ENCODE peak calls at places on chromosome 14, in eight cellular contexts. C is stomach, I is right lobe of liver, J is fibroblast of lung, G is spleen, Z is BE2C, N is cardiac muscle cell, K is upper lobe of left lung. W is an unnamed sample. For H3K27me3, the result is how much of the 10 kb centered on the place peaks cover.

GRCh38 chr14:100560999-100561398 is 26.2 kb downstream of the BEGAIN start:
- DNase-seq in J (no peak), I (no peak), C (no peak), K (no peak), N (no peak), G (no peak), Z (no peak), W (no peak)

GRCh38 chr14:35134329-35135123 is 12.2 kb downstream of the PRORP start:
- DNase-seq in G (no peak), C (no peak), J (no peak), K (peak), I (no peak), N (no peak), Z (no peak), W (no peak)

GRCh38 chr14:86310148-86310547 is 780.2 kb downstream of the FLRT2 start:
- DNase-seq in Z (no peak), N (no peak), I (no peak), J (no peak), K (no peak), C (no peak), G (no peak), W (no peak)

GRCh38 chr14:77979666-77980351 is 179.9 kb downstream of the ADCK1 start:
- DNase-seq in I (no peak), G (no peak), J (peak), K (no peak), C (no peak), N (no peak), Z (peak), W (no peak)

GRCh38 chr14:70919774-70920173 is 12.5 kb downstream of the PCNX1 start:
- DNase-seq in N (peak), I (no peak), G (no peak), J (peak), Z (no peak), K (no peak), C (no peak), W (no peak)

GRCh38 chr14:27715561-27715960 is 1051.0 kb upstream of the FOXG1 start:
- DNase-seq in G (no peak), N (no peak), C (no peak), J (no peak), I (no peak), K (no peak), Z (no peak), W (no peak)

GRCh38 chr14:51539571-51540037 is 112.1 kb upstream of the FRMD6 start:
- DNase-seq in I (no peak), N (peak), G (no peak), C (no peak), K (no peak), Z (no peak), J (peak), W (peak)

GRCh38 chr14:71414631-71415403 is 507.6 kb downstream of the PCNX1 start:
- DNase-seq in N (no peak), I (no peak), Z (no peak), C (no peak), K (no peak), G (no peak), J (peak), W (no peak)

GRCh38 chr14:104545151-104545931 is 34.2 kb upstream of the C14orf180 start:
- DNase-seq in Z (no peak), G (no peak), C (no peak), J (peak), K (no peak), N (no peak), I (no peak), W (no peak)

GRCh38 chr14:83883732-83884131 is 1646.2 kb upstream of the FLRT2 start:
- DNase-seq in I (no peak), Z (no peak), J (no peak), G (no peak), C (no peak), K (no peak), N (peak), W (no peak)

GRCh38 chr14:96187216-96188050 is 17.2 kb upstream of the BDKRB2 start:
- DNase-seq in G (no peak), C (no peak), I (no peak), J (peak), N (no peak), K (no peak), Z (peak), W (no peak)

GRCh38 chr14:56172571-56172971 is 54.4 kb downstream of the PELI2 start:
- DNase-seq in N (peak), K (no peak), Z (no peak), J (peak), C (no peak), I (no peak), G (no peak), W (peak)

GRCh38 chr14:61720302-61720677 is 25.0 kb downstream of the HIF1A start:
- DNase-seq in N (peak), J (peak), I (no peak), C (no peak), G (no peak), Z (no peak), K (no peak), W (no peak)

GRCh38 chr14:54488646-54489317 is at the start of gene GMFB:
- DNase-seq in I (peak), G (peak), N (peak), C (peak), Z (peak), J (peak), K (peak), W (peak)

GRCh38 chr14:97332591-97332984 is 535.4 kb downstream of the VRK1 start:
- DNase-seq in Z (no peak), I (no peak), G (no peak), N (no peak), J (no peak), K (no peak), C (no peak), W (no peak)

GRCh38 chr14:64137657-64138290 is 156.4 kb downstream of the ESR2 start:
- DNase-seq in Z (no peak), C (no peak), I (no peak), K (no peak), G (no peak), N (peak), J (no peak), W (no peak)

GRCh38 chr14:73786632-73786941 is 65.0 kb upstream of the PTGR2 start:
- DNase-seq in G (no peak), N (peak), Z (peak), C (peak), J (peak), K (peak), I (peak), W (no peak)

GRCh38 chr14:64779472-64779871 is 75.2 kb downstream of the PLEKHG3 start:
- DNase-seq in C (peak), Z (no peak), K (no peak), G (peak), J (no peak), I (no peak), N (no peak), W (no peak)

GRCh38 chr14:50944647-50945413 is 547 bp upstream of the PYGL start:
- DNase-seq in Z (peak), I (peak), G (peak), K (peak), J (peak), N (peak), C (peak), W (no peak)

GRCh38 chr14:93824076-93824475 is 35.8 kb upstream of the PRIMA1 start:
- DNase-seq in C (no peak), K (no peak), G (no peak), I (no peak), Z (no peak), J (no peak), N (no peak), W (no peak)

GRCh38 chr14:93818857-93819256 is 30.6 kb upstream of the PRIMA1 start:
- DNase-seq in J (no peak), G (no peak), Z (no peak), N (no peak), C (no peak), I (no peak), K (no peak), W (no peak)

GRCh38 chr14:93829839-93830481 is 41.7 kb upstream of the PRIMA1 start:
- DNase-seq in I (no peak), K (no peak), N (no peak), J (no peak), Z (no peak), G (no peak), C (no peak), W (no peak)

GRCh38 chr14:93825235-93825553 is 36.9 kb upstream of the PRIMA1 start:
- DNase-seq in J (no peak), K (no peak), G (no peak), Z (no peak), N (no peak), C (no peak), I (no peak), W (no peak)

DNA sequence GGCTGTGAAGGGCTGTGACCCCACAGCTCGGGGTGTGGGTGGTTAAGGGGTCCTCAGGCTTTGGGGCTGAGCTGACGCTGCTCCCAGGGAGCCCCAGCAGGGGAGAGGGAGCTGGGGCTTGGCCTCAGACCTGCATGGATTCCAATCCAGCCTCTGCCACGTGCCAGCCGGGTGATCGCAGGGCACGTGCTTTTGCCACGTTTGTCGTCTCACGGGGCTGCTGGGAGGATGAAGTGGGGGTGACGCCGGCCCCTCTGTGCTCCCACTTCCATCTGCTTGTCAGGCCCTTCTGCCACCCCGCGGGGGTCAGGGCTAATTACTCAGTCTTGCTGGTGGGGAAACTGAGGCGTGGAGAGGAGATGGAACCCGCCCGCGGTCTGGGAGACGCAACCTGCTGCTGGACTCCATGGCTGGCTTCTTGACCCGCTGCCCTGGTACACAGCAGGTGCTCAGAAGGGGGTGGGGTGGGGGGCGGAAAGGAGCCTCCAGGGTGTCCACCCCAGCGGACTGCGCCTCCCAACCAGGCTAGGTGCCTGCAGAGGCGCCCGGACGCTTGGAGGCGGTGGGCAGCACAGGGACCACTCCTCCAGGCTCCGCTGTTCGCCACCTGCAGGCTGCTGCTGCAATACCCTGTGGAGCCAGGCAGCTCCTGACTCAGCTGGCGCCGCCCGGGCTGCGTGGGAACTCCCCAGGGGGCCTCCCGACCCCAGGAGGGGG is 36.4 kb upstream of the PRIMA1 start:
- DNase-seq in C (no peak), Z (peak), I (no peak), K (no peak), J (no peak), G (no peak), N (no peak), W (no peak)
- TF ChIP-seq CTCF in C (no peak), Z (peak), I (no peak), K (no peak), J (no peak), G (no peak), N (no peak), W (no peak)

DNA sequence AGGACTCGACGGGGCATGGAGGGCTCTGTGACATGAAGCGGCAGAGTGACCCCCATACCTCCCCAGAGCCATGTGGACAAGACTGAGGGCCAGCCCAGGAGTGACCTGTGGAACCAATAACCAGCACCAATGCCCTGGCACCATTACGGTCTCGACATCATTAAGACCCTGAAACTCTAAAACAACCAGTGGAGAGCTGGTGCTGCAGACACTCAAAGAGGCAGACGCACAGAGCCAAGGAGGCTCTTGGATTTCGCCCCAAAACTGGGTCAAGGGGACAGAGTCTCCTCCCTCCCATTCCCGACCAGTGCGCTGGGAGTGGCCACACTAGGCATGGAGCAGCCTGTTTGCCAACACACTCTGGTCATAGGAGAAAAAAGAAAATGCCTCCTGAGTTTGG is 41.6 kb upstream of the VASH1 start:
- DNase-seq in N (no peak), I (no peak), G (no peak), C (no peak), J (no peak), K (no peak), Z (no peak), W (no peak)
- H3K27me3 ChIP-seq in N (under half), I (under half), G (under half), C (under half), J (under half), K (under half), Z (under half), W (under half)

DNA sequence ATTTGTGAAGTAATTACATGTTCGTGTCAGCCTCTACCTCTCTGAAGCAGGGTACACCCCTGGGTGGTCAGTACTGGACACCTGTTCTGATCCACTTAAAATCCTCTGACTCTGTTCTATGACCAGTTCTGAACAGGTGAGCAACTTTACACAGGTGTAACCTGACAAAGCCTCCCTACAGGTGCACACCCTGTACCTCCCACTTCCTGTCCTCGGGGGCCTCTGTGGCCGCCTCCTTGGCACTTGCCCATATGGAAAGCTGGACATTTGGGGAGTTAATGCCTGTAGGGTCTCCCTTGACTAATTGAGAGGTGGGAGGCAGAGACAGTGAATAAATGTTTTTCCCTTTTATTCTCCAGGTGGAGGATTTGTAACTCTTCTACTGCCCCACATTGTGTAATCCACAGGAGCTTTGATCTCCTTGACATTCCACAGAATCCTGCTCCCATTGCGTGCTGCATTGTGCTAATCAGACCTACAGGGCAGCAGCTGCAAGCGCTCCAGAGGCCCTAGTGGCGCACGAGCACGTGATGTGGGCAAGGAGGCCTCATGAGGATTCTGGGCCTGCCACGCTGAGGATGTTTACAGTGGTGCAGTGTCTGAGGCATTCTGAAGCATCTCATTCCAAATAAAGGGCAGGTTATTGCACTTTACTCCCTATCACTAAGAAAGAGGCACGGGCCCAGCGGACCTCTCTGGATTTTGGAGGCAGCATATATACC is 45.8 kb upstream of the BATF start:
- DNase-seq in J (peak), N (peak), C (peak), Z (no peak), G (no peak), K (peak), I (no peak), W (no peak)
- TF ChIP-seq CTCF in J (no peak), N (no peak), C (no peak), Z (no peak), G (no peak), K (peak), I (no peak), W (no peak)

GRCh38 chr14:67522270-67522669 is 10.8 kb upstream of the PLEKHH1 start:
- DNase-seq in G (no peak), J (no peak), K (no peak), N (no peak), C (no peak), Z (no peak), I (no peak), W (no peak)

GRCh38 chr14:67526676-67527459 is 6.2 kb upstream of the PLEKHH1 start:
- DNase-seq in J (peak), Z (peak), K (no peak), I (no peak), N (peak), G (no peak), C (peak), W (no peak)

GRCh38 chr14:67526181-67526580 is 6.9 kb upstream of the PLEKHH1 start:
- DNase-seq in I (no peak), N (no peak), J (no peak), G (no peak), K (no peak), Z (no peak), C (no peak), W (no peak)

GRCh38 chr14:67525389-67525788 is 7.7 kb upstream of the PLEKHH1 start:
- DNase-seq in C (no peak), K (no peak), G (no peak), I (no peak), Z (no peak), N (no peak), J (no peak), W (no peak)

DNA sequence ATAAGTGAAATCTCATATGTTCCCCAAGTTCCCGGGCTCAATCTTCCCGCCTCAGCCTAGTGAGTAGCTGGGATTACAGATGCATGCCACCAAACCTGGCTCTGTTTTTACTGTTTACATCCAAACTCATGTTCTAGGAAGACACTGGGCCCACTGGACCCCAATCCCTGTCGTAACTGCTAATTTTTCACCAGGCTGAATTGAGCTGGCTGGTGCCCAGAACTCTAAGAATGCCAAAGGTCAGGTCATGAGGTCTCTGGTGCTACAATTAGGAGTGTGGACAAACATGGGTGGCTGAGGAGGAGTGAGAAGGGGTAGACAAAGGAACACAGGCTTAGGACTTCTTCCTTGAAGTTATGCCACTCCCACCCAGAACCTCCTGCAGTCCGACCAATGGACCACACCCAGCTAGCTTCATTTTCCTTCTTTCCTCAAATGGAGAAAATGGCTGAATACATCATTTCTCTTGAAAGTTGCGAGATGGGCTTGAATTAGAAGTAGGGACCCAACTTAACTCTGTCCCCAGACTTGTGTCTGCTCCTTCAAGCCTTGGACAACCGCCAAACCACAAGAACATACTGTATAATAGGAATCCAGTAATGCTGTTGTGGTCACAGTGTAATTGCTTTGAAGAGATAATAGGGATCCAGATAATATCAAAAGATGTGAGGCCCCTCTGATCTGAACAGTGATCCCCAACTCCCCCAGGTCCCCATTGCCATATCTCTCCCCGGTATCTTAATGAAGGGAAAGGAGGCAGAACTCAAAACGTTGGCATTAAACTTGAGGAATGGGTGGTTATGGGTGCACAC is 8.7 kb upstream of the PLEKHH1 start:
- DNase-seq in N (no peak), Z (no peak), C (no peak), K (no peak), G (no peak), J (peak), I (no peak), W (no peak)
- H3K27me3 ChIP-seq in N (under half), Z (under half), C (under half), K (under half), G (under half), J (under half), I (under half), W (under half)

GRCh38 chr14:89320381-89321000 is 96.5 kb downstream of the FOXN3 start:
- DNase-seq in K (no peak), C (no peak), J (peak), N (peak), Z (no peak), G (no peak), I (no peak), W (no peak)

GRCh38 chr14:89327771-89328212 is 89.2 kb downstream of the FOXN3 start:
- DNase-seq in N (no peak), G (no peak), C (no peak), I (no peak), J (peak), K (no peak), Z (no peak), W (no peak)

GRCh38 chr14:89325959-89326358 is 91.1 kb downstream of the FOXN3 start:
- DNase-seq in K (no peak), J (no peak), I (no peak), Z (no peak), G (no peak), C (no peak), N (no peak), W (no peak)

GRCh38 chr14:89324501-89325298 is 92.3 kb downstream of the FOXN3 start:
- DNase-seq in G (no peak), C (no peak), N (no peak), K (no peak), I (no peak), Z (no peak), J (no peak), W (no peak)

GRCh38 chr14:89325299-89325883 is 91.6 kb downstream of the FOXN3 start:
- DNase-seq in K (no peak), G (no peak), N (no peak), J (no peak), C (no peak), Z (no peak), I (no peak), W (no peak)
- TF ChIP-seq CTCF in K (no peak), G (no peak), N (no peak), J (no peak), C (no peak), Z (no peak), I (no peak), W (no peak)

GRCh38 chr14:32074887-32075572 is 2.1 kb upstream of the ARHGAP5 start:
- DNase-seq in J (peak), G (no peak), K (no peak), N (peak), I (no peak), C (no peak), Z (no peak), W (no peak)
- H3K27me3 ChIP-seq in J (under half), G (under half), K (under half), N (under half), I (under half), C (under half), Z (under half), W (under half)

GRCh38 chr14:32383337-32384009 is 54.4 kb downstream of the AKAP6 start:
- DNase-seq in J (no peak), K (no peak), N (no peak), I (no peak), G (no peak), C (no peak), Z (no peak), W (no peak)

GRCh38 chr14:32384464-32384863 is 55.4 kb downstream of the AKAP6 start:
- DNase-seq in C (no peak), I (no peak), G (no peak), N (no peak), K (no peak), Z (no peak), J (no peak), W (no peak)

GRCh38 chr14:32381869-32382268 is 52.8 kb downstream of the AKAP6 start:
- DNase-seq in J (no peak), Z (no peak), K (no peak), G (no peak), C (no peak), N (no peak), I (no peak), W (no peak)

GRCh38 chr14:32379447-32379846 is 50.3 kb downstream of the AKAP6 start:
- DNase-seq in N (no peak), G (no peak), J (no peak), I (no peak), C (no peak), Z (no peak), K (no peak), W (no peak)

DNA sequence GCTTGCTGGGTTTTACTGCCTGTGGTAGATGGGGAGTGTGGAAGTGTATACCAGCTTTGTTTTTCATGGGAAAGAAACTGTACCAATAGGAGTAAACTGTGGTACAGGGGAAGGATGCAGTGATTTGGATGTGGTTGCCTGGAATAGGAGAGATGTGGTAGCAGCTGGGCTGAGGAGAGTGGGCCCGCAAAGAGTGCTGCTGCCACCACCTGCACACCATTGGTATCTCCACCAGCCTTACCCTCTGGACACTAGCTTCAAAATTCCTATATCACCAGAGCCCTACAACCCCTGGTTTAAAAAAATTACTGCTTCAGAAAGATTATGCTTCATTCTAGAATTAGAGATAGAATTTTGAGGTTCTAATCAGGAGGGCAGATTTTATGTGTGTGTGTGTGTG is 53.6 kb downstream of the AKAP6 start:
- DNase-seq in C (no peak), J (no peak), N (peak), I (no peak), Z (peak), K (no peak), G (no peak), W (no peak)
- TF ChIP-seq CTCF in C (no peak), J (peak), N (peak), I (peak), Z (peak), K (no peak), G (no peak), W (peak)

W was measured in kidney epithelial cell.